ENCODE peak calls at places on chromosomes 12 and 14, in nine cellular contexts. S is fibroblast of lung; Z is dermis blood vessel endothelial cell; G is SW480; Q is CD8-positive, alpha-beta T cell; C is stimulated activated CD4-positive, alpha-beta T cell treated with anti-CD3 and anti-CD28 coated beads, TNF-alpha, amount 100 ng/mL, for 1 hour; M is heart right ventricle; N is NCI-H2081; R is bronchial epithelial cell. I is an unnamed sample.

GRCh38 chr12:69936214-69936731 is 111.2 kb downstream of the MYRFL start:
- DNase-seq in S (no peak), Z (no peak), G (no peak), Q (no peak), C (no peak), M (no peak), N (no peak), R (peak), I (no peak)

GRCh38 chr14:53430870-53431269 is 277.7 kb upstream of the DDHD1 start:
- DNase-seq in S (no peak), Z (no peak), G (no peak), Q (no peak), C (no peak), M (no peak), N (no peak), R (no peak), I (no peak)

GRCh38 chr12:107677671-107678070 is 7.9 kb upstream of the PWP1 start:
- DNase-seq in S (no peak), Z (no peak), G (no peak), Q (no peak), C (no peak), M (no peak), N (no peak), R (no peak), I (no peak)

GRCh38 chr12:107775093-107775721 is 703 bp downstream of the ASCL4 start:
- DNase-seq in S (no peak), Z (peak), G (no peak), Q (no peak), C (no peak), M (no peak), N (no peak), R (no peak), I (no peak)

GRCh38 chr14:22333408-22334274 is 255.4 kb downstream of the DAD1 start:
- DNase-seq in S (peak), Z (peak), G (peak), Q (no peak), C (no peak), M (no peak), N (no peak), R (peak), I (no peak)

GRCh38 chr14:56587701-56588100 is 8.1 kb downstream of the TMEM260 start:
- DNase-seq in S (no peak), Z (no peak), G (no peak), Q (no peak), C (no peak), M (no peak), N (no peak), R (no peak), I (no peak)

GRCh38 chr12:108649126-108649525 is 15.4 kb upstream of the SELPLG start:
- DNase-seq in S (peak), Z (peak), G (peak), Q (no peak), C (no peak), M (no peak), N (no peak), R (no peak), I (no peak)

GRCh38 chr14:92563359-92563758 is 49.8 kb downstream of the RIN3 start:
- DNase-seq in S (peak), Z (no peak), G (no peak), Q (no peak), C (no peak), M (no peak), N (no peak), R (peak), I (no peak)

GRCh38 chr12:107435072-107435471 is 250.5 kb upstream of the PWP1 start:
- DNase-seq in S (no peak), Z (no peak), G (no peak), Q (no peak), C (no peak), M (no peak), N (no peak), R (no peak), I (no peak)

GRCh38 chr12:7190268-7191055 is 976 bp downstream of the PEX5 start:
- DNase-seq in S (peak), Z (peak), G (peak), Q (no peak), C (no peak), M (peak), N (no peak), R (no peak), I (peak)

GRCh38 chr12:115222220-115222619 is 538.2 kb upstream of the TBX3 start:
- DNase-seq in S (no peak), Z (no peak), G (peak), Q (no peak), C (no peak), M (no peak), N (no peak), R (no peak), I (no peak)

GRCh38 chr14:38743941-38744611 is 359.0 kb downstream of the SEC23A start:
- DNase-seq in S (no peak), Z (no peak), G (no peak), Q (no peak), C (no peak), M (no peak), N (no peak), R (no peak), I (no peak)

I was measured in heart left ventricle.